ENCODE peak calls at places on chromosomes 7 and 10, in nine cellular contexts. C is HT-29, X is kidney, M is globus pallidus, Z is cerebellum, A is SW480, H is GM04504, W is NCI-H1694, G is adipocyte. I is an unnamed sample.
A peak's percentile ranks its signal among the peaks of the same experiment; 100 is the strongest.

GRCh38 chr7:158353606-158354570 is 233.7 kb downstream of the PTPRN2 start:
- DNase-seq in C (peak; percentile 63), X (peak; percentile 59), M (no peak), Z (no peak), A (peak; percentile 56), H (no peak), W (peak; percentile 29), G (no peak), I (no peak)

GRCh38 chr7:157828881-157829280 is 492.1 kb downstream of the DNAJB6 start:
- DNase-seq in C (no peak), X (no peak), M (no peak), Z (no peak), A (no peak), H (no peak), W (no peak), G (no peak), I (no peak)

GRCh38 chr10:14325325-14325955 is 5.3 kb downstream of the FRMD4A start:
- DNase-seq in C (peak; percentile 54), X (no peak), M (no peak), Z (no peak), A (peak; percentile 5), H (no peak), W (no peak), G (peak; percentile 1), I (peak; percentile 6)

GRCh38 chr7:27247452-27248426 is 5.1 kb downstream of the EVX1 start:
- DNase-seq in C (no peak), X (no peak), M (no peak), Z (no peak), A (no peak), H (no peak), W (no peak), G (no peak), I (no peak)

GRCh38 chr7:118352854-118353453 is 128.4 kb downstream of the ANKRD7 start:
- DNase-seq in C (peak; percentile 63), X (no peak), M (peak; percentile 25), Z (peak; percentile 50), A (peak; percentile 40), H (no peak), W (peak; percentile 61), G (peak; percentile 0), I (peak; percentile 34)

GRCh38 chr7:39952378-39952777 is 2.3 kb downstream of the CDK13 start:
- DNase-seq in C (peak; percentile 65), X (no peak), M (no peak), Z (no peak), A (peak; percentile 73), H (no peak), W (no peak), G (peak; percentile 74), I (no peak)

GRCh38 chr7:116630357-116630756 is 41.6 kb upstream of the MET start:
- DNase-seq in C (no peak), X (no peak), M (no peak), Z (no peak), A (no peak), H (no peak), W (no peak), G (no peak), I (no peak)

GRCh38 chr10:104582604-104582951 is 58.5 kb upstream of the SORCS3 start:
- DNase-seq in C (no peak), X (no peak), M (no peak), Z (no peak), A (peak; percentile 12), H (no peak), W (no peak), G (no peak), I (no peak)

GRCh38 chr10:76035010-76035727 is 603.7 kb downstream of the LRMDA start:
- DNase-seq in C (no peak), X (no peak), M (peak; percentile 5), Z (no peak), A (no peak), H (no peak), W (no peak), G (no peak), I (no peak)

GRCh38 chr10:14674376-14675050 is 100.2 kb downstream of the FAM107B start:
- DNase-seq in C (peak; percentile 85), X (no peak), M (no peak), Z (no peak), A (peak; percentile 10), H (no peak), W (no peak), G (no peak), I (no peak)

GRCh38 chr7:79615871-79616640 is 162.6 kb upstream of the MAGI2 start:
- DNase-seq in C (peak; percentile 49), X (no peak), M (no peak), Z (no peak), A (no peak), H (no peak), W (no peak), G (no peak), I (no peak)

GRCh38 chr10:73802276-73802991 is 9.0 kb downstream of the NDST2 start:
- DNase-seq in C (no peak), X (no peak), M (no peak), Z (no peak), A (no peak), H (no peak), W (no peak), G (no peak), I (no peak)

GRCh38 chr7:95529701-95530100 is 44.0 kb downstream of the ASB4 start:
- DNase-seq in C (no peak), X (no peak), M (no peak), Z (no peak), A (no peak), H (no peak), W (no peak), G (no peak), I (no peak)

GRCh38 chr10:71598673-71599072 is 120.9 kb downstream of the C10orf105 start:
- DNase-seq in C (no peak), X (peak; percentile 95), M (peak; percentile 93), Z (no peak), A (no peak), H (peak; percentile 75), W (peak; percentile 7), G (peak; percentile 59), I (peak; percentile 18)

GRCh38 chr10:115827650-115828049 is 445.4 kb downstream of the GFRA1 start:
- DNase-seq in C (no peak), X (no peak), M (no peak), Z (no peak), A (no peak), H (no peak), W (no peak), G (no peak), I (no peak)

I was measured in COLO829.